ENCODE peak calls at places on chromosomes 2 and 18, in six cellular contexts. X is CD8-positive, alpha-beta T cell; I is A549; R is naive thymus-derived CD4-positive, alpha-beta T cell; W is breast epithelium; M is effector memory CD4-positive, alpha-beta T cell. K is an unnamed sample.

GRCh38 chr2:73020657-73021370 is 50.7 kb downstream of the SFXN5 start:
- DNase-seq in X (no peak), I (peak), R (no peak), W (no peak), M (no peak), K (no peak)

GRCh38 chr2:83196225-83196624 is 1262.9 kb downstream of the SUCLG1 start:
- DNase-seq in X (no peak), I (peak), R (no peak), W (no peak), M (no peak), K (no peak)

GRCh38 chr2:239081622-239082021 is 233.7 kb downstream of the TWIST2 start:
- DNase-seq in X (no peak), I (no peak), R (peak), W (no peak), M (no peak), K (no peak)

GRCh38 chr18:57276720-57277284 is 75.6 kb upstream of the ST8SIA3 start:
- DNase-seq in X (no peak), I (no peak), R (no peak), W (no peak), M (no peak), K (no peak)

GRCh38 chr2:166284359-166284758 is 91.4 kb downstream of the SCN9A start:
- DNase-seq in X (no peak), I (no peak), R (no peak), W (no peak), M (no peak), K (no peak)

GRCh38 chr2:125643585-125643984 is 1012.4 kb upstream of the GYPC start:
- DNase-seq in X (no peak), I (no peak), R (no peak), W (no peak), M (no peak), K (no peak)

GRCh38 chr18:47881752-47882455 is 48.6 kb downstream of the SMAD2 start:
- DNase-seq in X (no peak), I (peak), R (no peak), W (no peak), M (no peak), K (no peak)

GRCh38 chr2:69366-70344 is 23.4 kb upstream of the FAM110C start:
- DNase-seq in X (no peak), I (peak), R (no peak), W (no peak), M (no peak), K (no peak)

GRCh38 chr18:43720036-43720435 is 442.7 kb upstream of the SYT4 start:
- DNase-seq in X (no peak), I (no peak), R (no peak), W (no peak), M (no peak), K (no peak)

GRCh38 chr2:162710282-162710891 is 128.2 kb downstream of the KCNH7 start:
- DNase-seq in X (no peak), I (peak), R (no peak), W (no peak), M (no peak), K (no peak)

GRCh38 chr2:110755494-110756078 is 23.2 kb downstream of the ACOXL start:
- DNase-seq in X (no peak), I (no peak), R (no peak), W (no peak), M (no peak), K (no peak)

GRCh38 chr2:126653102-126653501 is 2.9 kb upstream of the GYPC start:
- DNase-seq in X (no peak), I (no peak), R (no peak), W (no peak), M (no peak), K (no peak)

GRCh38 chr2:235200216-235200615 is 248.4 kb downstream of the SH3BP4 start:
- DNase-seq in X (no peak), I (no peak), R (no peak), W (no peak), M (no peak), K (no peak)

GRCh38 chr2:113260930-113261329 is 17.8 kb downstream of the PAX8 start:
- DNase-seq in X (no peak), I (no peak), R (no peak), W (no peak), M (no peak), K (no peak)

GRCh38 chr2:142037744-142038143 is 93.1 kb downstream of the LRP1B start:
- DNase-seq in X (no peak), I (peak), R (no peak), W (no peak), M (no peak), K (no peak)

GRCh38 chr2:47004905-47005495 is 89.4 kb upstream of the MCFD2 start:
- DNase-seq in X (no peak), I (no peak), R (no peak), W (no peak), M (no peak), K (no peak)

GRCh38 chr2:146874260-146874658 is 970.6 kb upstream of the ACVR2A start:
- DNase-seq in X (no peak), I (peak), R (no peak), W (no peak), M (no peak), K (no peak)

GRCh38 chr2:144114761-144115160 is 405.2 kb downstream of the ZEB2 start:
- DNase-seq in X (no peak), I (no peak), R (no peak), W (no peak), M (no peak), K (no peak)

GRCh38 chr2:24613154-24613814 is 122.2 kb downstream of the NCOA1 start:
- DNase-seq in X (peak), I (peak), R (no peak), W (no peak), M (no peak), K (no peak)

GRCh38 chr2:8146329-8147048 is 535.4 kb upstream of the ID2 start:
- DNase-seq in X (no peak), I (no peak), R (no peak), W (no peak), M (no peak), K (no peak)
- H3K27ac ChIP-seq in X (no peak), I (no peak), R (no peak), W (no peak), M (no peak), K (no peak)

GRCh38 chr2:9001229-9001628 is 2.3 kb downstream of the MBOAT2 start:
- DNase-seq in X (no peak), I (peak), R (no peak), W (no peak), M (no peak), K (no peak)

GRCh38 chr2:9002637-9003365 is 683 bp downstream of the MBOAT2 start:
- DNase-seq in X (no peak), I (peak), R (no peak), W (no peak), M (no peak), K (peak)

GRCh38 chr2:9003366-9003615 is 193 bp downstream of the MBOAT2 start:
- DNase-seq in X (no peak), I (no peak), R (no peak), W (no peak), M (no peak), K (no peak)

GRCh38 chr2:9001778-9002177 is 1.7 kb downstream of the MBOAT2 start:
- DNase-seq in X (no peak), I (no peak), R (no peak), W (no peak), M (no peak), K (no peak)

DNA sequence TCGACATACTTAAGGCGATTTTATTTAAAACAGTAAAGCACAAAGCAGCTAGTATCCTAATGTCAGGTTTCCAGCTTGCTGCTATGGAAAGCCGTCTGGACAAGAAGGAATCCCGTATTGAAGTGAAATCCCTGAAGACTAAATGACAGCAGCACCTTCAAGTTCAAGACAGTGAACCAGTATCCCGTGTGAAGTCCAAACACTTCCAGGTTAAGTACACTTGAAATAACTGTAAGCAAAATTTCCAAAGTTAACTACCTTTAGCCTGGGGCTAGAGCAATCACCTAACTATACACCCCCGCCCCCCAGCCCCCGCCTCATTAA is 1.2 kb downstream of the MBOAT2 start:
- DNase-seq in X (no peak), I (no peak), R (no peak), W (no peak), M (no peak), K (no peak)
- H3K27ac ChIP-seq in X (no peak), I (peak), R (no peak), W (peak), M (no peak), K (peak)

DNA sequence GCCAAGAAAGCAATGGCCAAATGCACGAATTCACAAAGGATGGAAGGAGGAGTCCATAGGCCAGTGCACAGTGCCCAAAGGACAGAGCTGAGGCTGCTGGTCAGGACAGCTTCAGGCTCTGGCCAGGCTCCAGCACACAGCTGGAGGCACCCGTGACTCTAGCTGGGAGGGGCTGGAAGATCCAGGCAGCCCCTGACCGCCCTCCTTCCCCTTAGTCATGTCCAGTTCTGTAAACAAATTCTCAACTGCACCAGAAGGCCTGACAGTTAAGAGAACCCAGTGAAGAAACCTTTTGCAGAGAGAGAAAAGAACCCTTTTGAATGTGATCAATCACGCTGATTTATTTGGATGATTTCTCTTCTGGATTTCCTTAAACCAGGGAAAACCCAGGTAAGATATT is 7.7 kb upstream of the YWHAQ start:
- DNase-seq in X (no peak), I (peak), R (no peak), W (no peak), M (no peak), K (peak)
- H3K27ac ChIP-seq in X (no peak), I (peak), R (no peak), W (peak), M (no peak), K (peak)

GRCh38 chr18:23134780-23135678 is at the start of gene CABLES1:
- DNase-seq in X (peak), I (peak), R (no peak), W (peak), M (no peak), K (peak)
- H3K27ac ChIP-seq in X (no peak), I (peak), R (no peak), W (peak), M (no peak), K (peak)

GRCh38 chr18:42181474-42181873 is 226.4 kb downstream of the PIK3C3 start:
- DNase-seq in X (no peak), I (no peak), R (no peak), W (no peak), M (no peak), K (no peak)

GRCh38 chr18:42183746-42184145 is 228.7 kb downstream of the PIK3C3 start:
- DNase-seq in X (no peak), I (peak), R (no peak), W (no peak), M (no peak), K (no peak)

GRCh38 chr18:42184685-42185477 is 229.8 kb downstream of the PIK3C3 start:
- DNase-seq in X (no peak), I (no peak), R (no peak), W (no peak), M (no peak), K (no peak)

GRCh38 chr18:42185486-42185885 is 230.5 kb downstream of the PIK3C3 start:
- DNase-seq in X (no peak), I (no peak), R (no peak), W (no peak), M (no peak), K (no peak)

DNA sequence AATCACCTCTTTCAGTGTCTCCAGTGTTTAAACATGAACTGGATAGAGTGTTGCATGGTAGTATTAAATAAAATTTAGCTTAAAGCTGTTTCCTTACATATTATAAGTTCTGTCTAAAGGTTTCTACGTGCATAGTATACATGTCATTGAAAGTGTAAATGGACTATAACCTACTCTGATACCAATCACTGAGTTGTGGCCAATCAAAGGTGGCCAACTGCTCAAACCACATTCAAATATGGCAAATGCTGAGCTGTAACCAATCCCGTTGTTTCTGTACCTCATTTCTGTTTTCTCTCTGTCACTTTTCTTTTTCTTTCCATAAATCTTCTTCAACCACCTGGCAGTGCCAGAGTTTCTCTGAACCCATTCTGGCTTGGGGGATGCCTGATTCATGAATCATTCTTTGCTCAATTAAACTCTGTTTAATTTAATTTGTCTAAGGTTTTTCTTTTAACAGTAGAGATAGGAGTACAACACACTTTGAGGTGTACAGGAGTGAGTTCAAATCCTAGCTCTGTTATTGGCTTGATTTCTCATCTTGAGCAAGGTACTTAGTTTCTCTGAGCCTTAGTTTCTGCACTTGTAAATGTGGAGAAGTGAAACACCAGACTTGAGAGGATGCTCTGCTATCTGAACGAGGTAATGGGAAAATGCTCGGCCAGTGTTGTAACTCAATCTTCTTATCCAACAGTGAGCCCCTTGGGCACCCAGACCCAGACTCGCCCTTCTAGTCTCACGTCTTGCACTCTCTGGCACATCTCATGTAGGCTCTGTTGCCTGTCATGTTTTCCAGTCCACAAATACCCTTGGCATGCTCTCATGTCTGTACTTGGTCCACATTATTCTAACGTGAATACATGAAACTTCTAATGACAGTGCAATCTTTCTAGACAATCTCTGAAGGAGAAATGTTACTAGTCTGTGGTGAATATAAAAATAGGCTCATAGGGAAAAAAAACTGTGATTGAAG is 228.0 kb downstream of the PIK3C3 start:
- DNase-seq in X (no peak), I (no peak), R (no peak), W (no peak), M (no peak), K (no peak)
- H3K27ac ChIP-seq in X (no peak), I (peak), R (no peak), W (no peak), M (no peak), K (no peak)

GRCh38 chr18:9743200-9744016 is 35.3 kb downstream of the RAB31 start:
- DNase-seq in X (no peak), I (peak), R (no peak), W (no peak), M (no peak), K (no peak)
- H3K27ac ChIP-seq in X (no peak), I (peak), R (no peak), W (peak), M (no peak), K (no peak)

GRCh38 chr18:22465859-22466602 is 48.3 kb upstream of the CTAGE1 start:
- DNase-seq in X (peak), I (peak), R (no peak), W (no peak), M (no peak), K (no peak)
- H3K27ac ChIP-seq in X (no peak), I (peak), R (no peak), W (peak), M (no peak), K (no peak)

DNA sequence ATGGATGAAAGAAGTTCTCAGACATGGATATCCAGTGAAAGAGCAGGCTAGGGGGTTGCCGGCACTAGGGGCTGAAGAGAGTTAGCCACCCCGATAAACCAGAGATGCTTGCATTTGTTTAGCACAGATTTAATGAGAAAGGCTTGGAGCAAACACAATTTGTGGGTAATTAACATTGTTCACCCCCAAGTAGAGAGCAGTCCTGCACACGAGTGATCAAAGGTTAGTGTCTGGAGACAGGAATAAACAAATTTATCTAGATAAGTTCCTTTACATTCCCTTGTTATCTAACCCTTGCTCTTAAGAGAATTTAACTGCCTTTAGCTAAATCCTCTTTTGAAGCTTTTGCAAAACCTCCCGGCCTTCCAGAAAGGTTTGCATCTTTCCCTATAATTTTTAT is 23.9 kb downstream of the HTR2B start:
- DNase-seq in X (no peak), I (no peak), R (no peak), W (no peak), M (no peak), K (no peak)
- H3K27ac ChIP-seq in X (no peak), I (no peak), R (no peak), W (no peak), M (no peak), K (no peak)

DNA sequence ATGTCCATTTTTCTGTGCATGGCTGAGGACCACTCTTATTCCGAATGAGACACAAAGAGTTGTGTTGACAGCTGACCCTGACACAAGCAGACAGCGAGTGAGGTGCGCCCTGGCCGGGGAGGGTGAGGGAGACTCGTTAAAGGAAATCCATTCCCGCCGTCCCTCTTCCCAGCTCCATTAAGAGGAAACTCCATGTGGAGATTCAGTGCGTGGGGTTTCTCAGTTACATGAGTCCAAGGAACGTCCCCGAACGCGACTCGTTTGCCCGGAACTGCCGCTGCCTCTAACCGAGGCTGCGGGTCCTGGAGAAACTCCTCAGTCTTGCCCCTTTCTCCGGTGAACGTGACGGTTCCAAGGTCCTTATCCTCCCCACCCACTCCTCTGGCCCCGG is 1.0 kb downstream of the GREB1L start:
- DNase-seq in X (no peak), I (peak), R (no peak), W (no peak), M (no peak), K (no peak)
- H3K27ac ChIP-seq in X (no peak), I (peak), R (no peak), W (peak), M (no peak), K (peak)